ENCODE peak calls at places on chromosomes 16 and 17, in ten cellular contexts. R is MCF 10A, J is cardiac muscle cell, D is tibial artery, C is GM10248, P is sigmoid colon, F is B cell, W is RWPE1, X is right lobe of liver, T is A549. A is an unnamed sample.

GRCh38 chr17:70132505-70132904 is 36.8 kb upstream of the KCNJ2 start:
- DNase-seq in R (no peak), J (no peak), D (no peak), C (no peak), P (no peak), F (no peak), W (no peak), X (no peak), T (no peak), A (no peak)

GRCh38 chr16:56483394-56483793 is 32.0 kb downstream of the OGFOD1 start:
- DNase-seq in R (no peak), J (no peak), D (no peak), C (no peak), P (no peak), F (no peak), W (no peak), X (no peak), T (no peak), A (no peak)

GRCh38 chr17:69874220-69874670 is 200.8 kb upstream of the KCNJ16 start:
- DNase-seq in R (peak; percentile 71), J (peak; percentile 95), D (no peak), C (no peak), P (no peak), F (no peak), W (peak; percentile 48), X (no peak), T (no peak), A (no peak)

GRCh38 chr17:72176902-72177660 is 56.3 kb downstream of the SOX9 start:
- DNase-seq in R (no peak), J (no peak), D (no peak), C (no peak), P (no peak), F (no peak), W (no peak), X (no peak), T (no peak), A (peak; percentile 48)

GRCh38 chr17:47388825-47389224 is 65.1 kb downstream of the EFCAB13 start:
- DNase-seq in R (no peak), J (no peak), D (no peak), C (no peak), P (no peak), F (no peak), W (no peak), X (no peak), T (no peak), A (no peak)

GRCh38 chr17:47629826-47630225 is 19.9 kb upstream of the KPNB1 start:
- DNase-seq in R (no peak), J (no peak), D (no peak), C (no peak), P (no peak), F (no peak), W (no peak), X (no peak), T (no peak), A (no peak)

GRCh38 chr17:28484296-28484695 is 10.9 kb downstream of the SLC13A2 start:
- DNase-seq in R (no peak), J (no peak), D (no peak), C (peak; percentile 77), P (no peak), F (no peak), W (no peak), X (no peak), T (no peak), A (no peak)

GRCh38 chr17:44200478-44201155 is 933 bp upstream of the ATXN7L3 start:
- DNase-seq in R (no peak), J (no peak), D (no peak), C (no peak), P (no peak), F (no peak), W (no peak), X (peak; percentile 48), T (no peak), A (peak; percentile 39)

GRCh38 chr16:73048292-73049050 is 543 bp upstream of the ZFHX3 start:
- DNase-seq in R (no peak), J (peak; percentile 24), D (peak; percentile 73), C (no peak), P (peak; percentile 87), F (no peak), W (no peak), X (peak; percentile 65), T (peak; percentile 69), A (peak; percentile 90)
- TF ChIP-seq CTCF in R (no peak), J (no peak), D (no peak), C (no peak), P (no peak), F (peak; percentile 23), W (peak; percentile 15), X (no peak), T (no peak), A (no peak)

GRCh38 chr17:7714721-7715594 is 2.6 kb upstream of the DNAH2 start:
- DNase-seq in R (no peak), J (no peak), D (no peak), C (no peak), P (no peak), F (no peak), W (no peak), X (no peak), T (no peak), A (no peak)

GRCh38 chr17:7716299-7716886 is 1.2 kb upstream of the DNAH2 start:
- DNase-seq in R (no peak), J (no peak), D (no peak), C (no peak), P (no peak), F (no peak), W (no peak), X (no peak), T (no peak), A (no peak)

GRCh38 chr17:7719661-7720060 is 2.1 kb downstream of the DNAH2 start:
- DNase-seq in R (no peak), J (no peak), D (no peak), C (no peak), P (no peak), F (no peak), W (no peak), X (no peak), T (no peak), A (no peak)

GRCh38 chr17:7717756-7718350 is 309 bp downstream of the DNAH2 start:
- DNase-seq in R (no peak), J (peak; percentile 34), D (no peak), C (no peak), P (no peak), F (no peak), W (no peak), X (no peak), T (no peak), A (no peak)

DNA sequence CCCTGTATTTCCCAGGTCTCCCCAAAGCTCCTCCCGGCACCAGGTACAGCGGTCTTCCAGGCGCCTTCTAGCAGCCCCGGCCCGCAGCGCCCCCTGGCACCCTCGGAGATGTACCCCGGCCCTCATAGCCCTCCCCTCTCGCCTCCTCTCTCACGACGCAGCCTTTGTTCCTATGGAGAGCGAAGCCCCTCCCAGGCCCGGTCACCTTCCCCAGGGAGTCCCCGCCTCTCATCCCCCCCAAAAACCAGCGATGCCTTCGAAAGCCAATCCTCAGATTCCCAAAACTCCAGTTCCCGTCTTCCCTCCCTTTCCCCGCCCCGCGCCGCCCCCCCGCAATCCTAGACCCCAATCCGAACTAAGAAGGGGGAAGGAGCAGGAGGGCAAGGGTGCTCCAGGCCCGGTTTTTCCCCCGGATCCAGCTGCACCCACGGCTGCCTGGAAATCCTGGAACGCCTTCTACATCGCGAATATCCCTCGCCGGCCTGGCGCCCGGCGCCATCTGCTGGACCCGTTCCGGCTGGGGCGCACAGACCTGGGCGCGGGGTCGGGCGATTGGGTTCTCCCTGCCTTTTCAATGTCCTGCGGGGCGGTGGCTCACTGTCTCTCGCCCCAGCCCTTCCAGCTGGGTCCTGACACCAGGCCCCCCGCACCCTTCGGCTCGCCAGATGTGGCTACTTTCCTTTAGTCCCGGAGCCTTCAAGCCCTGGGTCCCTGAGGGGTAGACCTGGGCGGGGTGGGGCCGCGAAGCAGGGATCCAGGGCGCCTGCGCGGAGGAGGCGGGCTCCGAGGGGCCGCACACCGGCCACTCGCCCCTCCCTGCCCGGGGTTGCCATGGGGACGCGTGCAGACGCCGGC is at the start of gene DNAH2:
- DNase-seq in R (peak; percentile 88), J (peak; percentile 97), D (peak; percentile 55), C (peak; percentile 71), P (peak; percentile 90), F (peak; percentile 71), W (peak; percentile 77), X (peak; percentile 66), T (peak; percentile 93), A (peak; percentile 87)
- TF ChIP-seq CTCF in R (peak; percentile 42), J (peak; percentile 52), D (no peak), C (peak; percentile 39), P (peak; percentile 13), F (no peak), W (peak; percentile 77), X (peak; percentile 34), T (peak; percentile 78), A (no peak)

GRCh38 chr16:27642753-27643152 is 92.8 kb downstream of the KATNIP start:
- DNase-seq in R (peak; percentile 41), J (peak; percentile 39), D (no peak), C (no peak), P (no peak), F (no peak), W (no peak), X (no peak), T (peak; percentile 44), A (no peak)

GRCh38 chr16:27641260-27641659 is 91.3 kb downstream of the KATNIP start:
- DNase-seq in R (no peak), J (no peak), D (no peak), C (no peak), P (no peak), F (no peak), W (no peak), X (no peak), T (peak; percentile 11), A (no peak)

GRCh38 chr16:27638833-27639587 is 89.1 kb downstream of the KATNIP start:
- DNase-seq in R (no peak), J (no peak), D (no peak), C (no peak), P (no peak), F (no peak), W (peak; percentile 8), X (no peak), T (no peak), A (peak; percentile 20)

GRCh38 chr16:27640277-27640600 is 90.3 kb downstream of the KATNIP start:
- DNase-seq in R (peak; percentile 45), J (no peak), D (no peak), C (no peak), P (no peak), F (no peak), W (peak; percentile 31), X (no peak), T (no peak), A (peak; percentile 96)

GRCh38 chr16:27639588-27640276 is 89.8 kb downstream of the KATNIP start:
- DNase-seq in R (peak; percentile 52), J (peak; percentile 75), D (no peak), C (peak; percentile 84), P (no peak), F (no peak), W (peak; percentile 62), X (no peak), T (peak; percentile 53), A (no peak)
- TF ChIP-seq CTCF in R (peak; percentile 42), J (peak; percentile 87), D (peak; percentile 37), C (peak; percentile 76), P (no peak), F (peak; percentile 11), W (peak; percentile 59), X (peak; percentile 55), T (peak; percentile 75), A (peak; percentile 46)

DNA sequence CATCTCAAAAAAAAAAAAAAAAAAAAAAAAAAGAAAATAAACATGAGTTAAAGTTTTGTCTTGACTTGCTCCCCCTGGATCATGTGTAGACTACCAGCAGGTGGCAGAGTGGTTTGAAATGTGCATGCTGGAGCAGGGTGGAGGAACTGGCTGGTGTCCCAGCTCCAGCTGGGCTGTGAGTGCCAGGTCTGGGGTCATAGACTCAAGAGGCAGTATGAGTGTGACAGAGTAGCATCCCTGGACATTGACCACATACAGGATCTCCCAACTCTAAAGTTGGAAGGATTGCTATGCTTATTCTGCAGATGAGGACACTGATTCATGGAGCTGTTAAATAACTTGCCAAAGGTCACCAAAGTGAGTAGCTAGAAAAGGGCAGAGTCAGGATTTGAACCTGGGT is 198.0 kb upstream of the MPHOSPH6 start:
- DNase-seq in R (peak; percentile 52), J (peak; percentile 35), D (no peak), C (no peak), P (no peak), F (no peak), W (peak; percentile 12), X (peak; percentile 72), T (peak; percentile 32), A (peak; percentile 49)
- TF ChIP-seq CTCF in R (peak; percentile 21), J (peak; percentile 13), D (no peak), C (peak; percentile 17), P (no peak), F (no peak), W (peak; percentile 10), X (peak; percentile 44), T (no peak), A (no peak)

A was measured in thyroid gland.